ENCODE peak calls at places on chromosomes 7 and 10, in seven cellular contexts. G is body of pancreas, U is mesendoderm, T is aorta, A is brain microvascular endothelial cell, F is kidney, I is PC-3. D is an unnamed sample.

GRCh38 chr7:37440738-37441404 is 7.8 kb downstream of the ELMO1 start:
- DNase-seq in G (no peak), A (no peak), U (no peak), T (no peak), I (no peak), F (no peak), D (no peak)

GRCh38 chr7:2945171-2945570 is 98.5 kb downstream of the CARD11 start:
- DNase-seq in A (no peak), U (no peak), G (no peak), F (no peak), I (no peak), T (no peak), D (peak; percentile 3)

GRCh38 chr10:103983367-103983911 is 16.5 kb downstream of the SLK start:
- DNase-seq in G (no peak), F (no peak), I (no peak), A (no peak), T (no peak), U (peak; percentile 5), D (no peak)

GRCh38 chr7:107100824-107101223 is 56.3 kb downstream of the PRKAR2B start:
- DNase-seq in A (no peak), T (no peak), G (no peak), I (no peak), U (no peak), F (no peak), D (no peak)

GRCh38 chr10:63712717-63713115 is 191.5 kb downstream of the REEP3 start:
- DNase-seq in U (no peak), F (no peak), T (no peak), I (no peak), G (no peak), A (no peak), D (no peak)

GRCh38 chr7:139916717-139917395 is 87.8 kb downstream of the TBXAS1 start:
- DNase-seq in T (no peak), G (no peak), F (no peak), U (no peak), A (no peak), I (peak; percentile 67), D (no peak)

GRCh38 chr10:12048547-12048946 is 5.9 kb upstream of the UPF2 start:
- DNase-seq in U (no peak), A (no peak), T (no peak), G (no peak), I (no peak), F (no peak), D (no peak)

GRCh38 chr7:157392256-157393037 is 55.6 kb downstream of the DNAJB6 start:
- DNase-seq in F (no peak), I (no peak), G (no peak), T (no peak), U (no peak), A (no peak), D (no peak)

GRCh38 chr10:131972474-131973071 is 9.2 kb downstream of the BNIP3 start:
- DNase-seq in G (peak; percentile 72), A (peak; percentile 42), T (no peak), F (peak; percentile 91), I (no peak), U (no peak), D (no peak)

GRCh38 chr7:74199551-74200355 is 10.1 kb upstream of the LAT2 start:
- DNase-seq in G (no peak), F (no peak), A (peak; percentile 37), T (no peak), U (peak; percentile 82), I (peak; percentile 52), D (no peak)

GRCh38 chr7:105205592-105206211 is 183.0 kb downstream of the SRPK2 start:
- DNase-seq in T (no peak), A (no peak), G (no peak), I (no peak), F (no peak), U (no peak), D (no peak)

GRCh38 chr7:94478648-94479214 is 30.9 kb upstream of the CASD1 start:
- DNase-seq in A (no peak), F (no peak), T (no peak), I (no peak), U (no peak), G (no peak), D (no peak)

GRCh38 chr10:60099998-60100747 is 193.8 kb upstream of the CCDC6 start:
- DNase-seq in U (peak; percentile 68), I (peak; percentile 88), G (no peak), T (no peak), A (peak; percentile 53), F (no peak), D (no peak)

GRCh38 chr7:30446266-30446665 is 32.3 kb downstream of the NOD1 start:
- DNase-seq in F (no peak), G (no peak), A (no peak), T (no peak), U (no peak), I (no peak), D (no peak)

GRCh38 chr7:129607471-129608120 is 3.9 kb upstream of the NRF1 start:
- DNase-seq in G (peak; percentile 42), T (no peak), I (peak; percentile 59), A (no peak), F (no peak), U (peak; percentile 81), D (no peak)

GRCh38 chr10:101580486-101581399 is 7.3 kb downstream of the POLL start:
- DNase-seq in A (no peak), F (peak; percentile 23), I (no peak), U (no peak), G (no peak), T (no peak), D (no peak)

GRCh38 chr7:151007469-151007898 is 16.7 kb downstream of the NOS3 start:
- DNase-seq in A (no peak), U (no peak), F (peak; percentile 77), T (peak; percentile 45), I (no peak), G (no peak), D (no peak)

GRCh38 chr10:81026597-81026996 is 488.9 kb downstream of the SH2D4B start:
- DNase-seq in G (no peak), U (no peak), F (no peak), T (no peak), I (no peak), A (peak; percentile 39), D (no peak)

GRCh38 chr10:112389147-112389822 is 15.4 kb downstream of the ACSL5 start:
- DNase-seq in A (peak; percentile 56), I (peak; percentile 81), T (peak; percentile 66), U (peak; percentile 94), F (no peak), G (no peak), D (peak; percentile 41)

GRCh38 chr10:51063659-51064535 is 10.4 kb upstream of the PRKG1 start:
- DNase-seq in F (no peak), T (no peak), U (peak; percentile 28), A (no peak), G (no peak), I (peak; percentile 99), D (no peak)

DNA sequence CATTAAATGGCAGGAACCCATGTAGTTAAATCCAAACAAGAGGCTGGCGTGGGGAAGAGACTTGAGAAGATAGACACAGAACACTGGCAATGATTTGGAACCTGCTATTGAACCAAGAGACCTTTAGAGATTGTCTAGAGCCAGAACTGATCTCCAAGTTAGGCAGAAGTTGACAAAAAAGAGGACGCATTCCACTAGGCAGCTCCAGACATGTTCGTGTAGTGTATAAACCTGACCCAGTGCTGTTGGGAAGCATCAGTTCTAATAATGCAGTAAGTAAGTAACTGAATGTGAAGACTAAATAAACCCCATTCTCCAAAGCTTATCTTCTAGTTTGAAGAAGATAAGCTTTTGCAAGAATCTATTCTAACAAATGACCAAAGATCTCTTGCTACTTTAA is 50.8 kb downstream of the AP3M1 start:
- DNase-seq in T (no peak), F (no peak), U (no peak), G (no peak), I (no peak), A (no peak), D (no peak)
- H3K36me3 ChIP-seq in T (peaks cover 33% of the 10 kb centered on the region), F (peaks cover 27% of the 10 kb centered on the region), U (peaks cover 33% of the 10 kb centered on the region), G (peaks cover 26% of the 10 kb centered on the region), I (peaks cover 88% of the 10 kb centered on the region), A (peaks cover 92% of the 10 kb centered on the region), D (peaks cover 96% of the 10 kb centered on the region)

GRCh38 chr10:130141038-130141437 is 4.8 kb downstream of the GLRX3 start:
- DNase-seq in F (no peak), A (no peak), U (no peak), T (no peak), I (no peak), G (no peak), D (no peak)

GRCh38 chr10:130141878-130142277 is 5.7 kb downstream of the GLRX3 start:
- DNase-seq in A (no peak), U (peak; percentile 52), G (no peak), T (no peak), F (no peak), I (no peak), D (no peak)

GRCh38 chr10:130140425-130140824 is 4.2 kb downstream of the GLRX3 start:
- DNase-seq in U (no peak), G (no peak), A (no peak), I (no peak), T (no peak), F (no peak), D (no peak)

GRCh38 chr10:130141460-130141859 is 5.3 kb downstream of the GLRX3 start:
- DNase-seq in I (no peak), U (no peak), F (no peak), A (peak; percentile 43), T (no peak), G (no peak), D (no peak)

GRCh38 chr10:130146042-130146441 is 9.9 kb downstream of the GLRX3 start:
- DNase-seq in I (no peak), F (no peak), G (no peak), T (no peak), A (no peak), U (peak; percentile 15), D (no peak)
- H3K36me3 ChIP-seq in I (peaks cover 11% of the 10 kb centered on the region), F (peaks cover 15% of the 10 kb centered on the region), G (peaks cover 2% of the 10 kb centered on the region), T (no peaks in the 10 kb centered on the region), A (peaks cover 28% of the 10 kb centered on the region), U (no peaks in the 10 kb centered on the region), D (peaks cover 45% of the 10 kb centered on the region)

DNA sequence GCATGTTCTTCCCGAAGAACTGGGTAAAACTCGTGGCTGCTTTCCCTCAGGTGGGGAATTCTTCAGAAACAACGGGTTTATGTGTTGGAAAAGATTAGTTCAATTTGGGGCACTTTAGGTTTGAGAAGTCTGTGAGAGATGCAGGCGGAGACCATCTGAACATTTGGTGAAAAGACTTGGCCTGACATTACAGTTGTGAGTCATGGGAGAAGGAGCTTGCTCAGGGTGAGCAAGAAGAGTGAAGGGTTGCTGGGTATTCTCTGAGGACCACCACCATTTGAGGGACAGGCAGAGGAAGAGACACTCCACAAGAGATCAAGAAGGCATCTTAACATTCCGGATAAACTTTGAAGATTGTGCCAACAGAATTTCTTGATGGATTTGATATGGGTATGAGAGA is 88.6 kb downstream of the PODXL start:
- DNase-seq in U (no peak), A (no peak), I (no peak), F (no peak), T (no peak), G (no peak), D (no peak)
- H3K36me3 ChIP-seq in U (no peaks in the 10 kb centered on the region), A (peaks cover 18% of the 10 kb centered on the region), I (peaks cover 34% of the 10 kb centered on the region), F (peaks cover 20% of the 10 kb centered on the region), T (peaks cover 8% of the 10 kb centered on the region), G (peaks cover 21% of the 10 kb centered on the region), D (peaks cover 94% of the 10 kb centered on the region)

DNA sequence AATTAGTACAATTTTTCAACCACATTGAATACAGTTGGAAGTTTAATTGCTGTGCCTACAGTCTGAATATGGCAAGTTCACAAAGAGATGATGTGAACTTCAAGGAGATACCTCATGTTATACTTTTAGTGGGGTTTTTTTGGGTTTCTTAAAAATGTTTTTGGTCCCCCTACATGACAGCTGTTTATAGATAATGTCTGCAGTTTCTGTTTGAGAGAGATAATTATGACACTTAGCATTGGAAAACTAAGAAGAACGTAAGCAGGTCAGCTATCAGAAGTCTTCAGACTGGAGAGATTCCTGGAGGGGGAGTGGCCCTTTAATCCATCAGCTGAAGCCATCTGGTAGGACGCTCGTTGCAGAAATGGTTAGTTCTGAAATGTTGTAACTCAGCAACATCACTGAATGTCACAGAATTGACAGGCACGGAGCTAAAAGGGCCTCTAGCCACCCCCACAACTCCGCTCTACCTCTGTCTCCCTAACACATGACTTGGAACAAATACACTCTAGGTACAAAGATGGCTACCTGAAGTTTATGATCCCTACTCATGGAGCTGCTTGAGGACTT is 29.0 kb downstream of the TIMM23 start:
- DNase-seq in G (no peak), F (no peak), T (no peak), U (no peak), I (no peak), A (no peak), D (no peak)
- H3K36me3 ChIP-seq in G (peaks cover 8% of the 10 kb centered on the region), F (peaks cover 18% of the 10 kb centered on the region), T (no peaks in the 10 kb centered on the region), U (peaks cover 7% of the 10 kb centered on the region), I (peaks cover 34% of the 10 kb centered on the region), A (peaks cover 48% of the 10 kb centered on the region), D (peaks cover 87% of the 10 kb centered on the region)